ENCODE peak calls at places on chromosomes 4 and X, in nine cellular contexts. L, Y, S, T, E, I, G, M and R are unnamed samples.

GRCh38 chrX:135302269-135302873 is 6.9 kb upstream of the ETDC start:
- DNase-seq in L (no peak), M (no peak), Y (no peak), G (no peak), S (no peak), I (no peak), T (no peak), E (no peak), R (no peak)

GRCh38 chr4:156390599-156391296 is 437.1 kb upstream of the CTSO start:
- DNase-seq in M (peak), Y (no peak), I (no peak), G (no peak), T (no peak), S (no peak), E (no peak), L (no peak), R (peak)

GRCh38 chr4:111136438-111136837 is 513.6 kb upstream of the PITX2 start:
- DNase-seq in Y (no peak), G (no peak), M (no peak), T (peak), S (no peak), L (no peak), E (no peak), I (no peak), R (no peak)

GRCh38 chr4:6945052-6945409 is 35.4 kb downstream of the TBC1D14 start:
- DNase-seq in L (no peak), E (no peak), S (no peak), I (no peak), T (no peak), M (no peak), G (no peak), Y (no peak), R (no peak)

GRCh38 chrX:10882484-10882883 is 228.6 kb upstream of the HCCS start:
- DNase-seq in G (no peak), S (no peak), L (no peak), M (no peak), I (no peak), Y (no peak), T (no peak), E (no peak), R (no peak)

GRCh38 chr4:26719954-26720552 is 136.2 kb downstream of the TBC1D19 start:
- DNase-seq in S (no peak), M (no peak), G (no peak), Y (no peak), I (no peak), E (no peak), T (peak), L (no peak), R (peak)

GRCh38 chr4:13530823-13531608 is 13.3 kb downstream of the NKX3-2 start:
- DNase-seq in T (no peak), Y (no peak), I (no peak), E (no peak), L (no peak), G (no peak), S (no peak), M (no peak), R (no peak)

GRCh38 chrX:36867143-36867542 is 141.0 kb upstream of the FAM47C start:
- DNase-seq in S (no peak), Y (no peak), T (peak), E (no peak), I (no peak), M (no peak), L (no peak), G (no peak), R (peak)

GRCh38 chr4:680931-681645 is 6.7 kb downstream of the MYL5 start:
- DNase-seq in M (peak), E (no peak), G (no peak), S (peak), T (no peak), I (peak), L (no peak), Y (peak), R (peak)

GRCh38 chr4:85555210-85555609 is 80.3 kb downstream of the ARHGAP24 start:
- DNase-seq in G (no peak), E (no peak), T (no peak), Y (no peak), I (no peak), M (no peak), S (no peak), L (no peak), R (peak)

GRCh38 chr4:8181844-8182243 is 17.2 kb upstream of the SH3TC1 start:
- DNase-seq in T (no peak), I (no peak), G (no peak), S (peak), M (no peak), Y (peak), E (no peak), L (no peak), R (no peak)

GRCh38 chr4:38141808-38142500 is 181.8 kb downstream of the PTTG2 start:
- DNase-seq in I (no peak), L (no peak), E (no peak), G (no peak), S (no peak), M (no peak), Y (no peak), T (no peak), R (peak)

GRCh38 chr4:100789991-100790390 is 272.2 kb upstream of the EMCN start:
- DNase-seq in E (no peak), M (no peak), I (no peak), S (no peak), L (no peak), T (no peak), G (no peak), Y (no peak), R (no peak)

GRCh38 chr4:104868533-104868932 is 278.1 kb upstream of the TET2 start:
- DNase-seq in Y (no peak), S (no peak), G (no peak), M (no peak), E (no peak), L (no peak), I (no peak), T (no peak), R (no peak)

GRCh38 chrX:69289046-69289838 is 124.0 kb upstream of the PJA1 start:
- DNase-seq in E (no peak), L (no peak), I (no peak), S (no peak), G (no peak), M (no peak), Y (no peak), T (no peak), R (no peak)

GRCh38 chr4:1241936-1242505 is 6.9 kb downstream of the CTBP1 start:
- DNase-seq in Y (peak), E (no peak), M (peak), S (peak), G (no peak), L (no peak), I (no peak), T (no peak), R (no peak)

GRCh38 chr4:85445058-85445639 is 29.8 kb upstream of the ARHGAP24 start:
- DNase-seq in G (no peak), Y (no peak), S (no peak), E (no peak), I (no peak), T (no peak), L (no peak), M (no peak), R (no peak)

GRCh38 chr4:83281326-83281725 is 3.3 kb downstream of the COQ2 start:
- DNase-seq in M (no peak), L (no peak), S (no peak), T (no peak), G (no peak), I (no peak), E (no peak), Y (no peak), R (no peak)

GRCh38 chr4:41155194-41155830 is 59.0 kb downstream of the APBB2 start:
- DNase-seq in L (no peak), T (peak), S (no peak), G (no peak), E (peak), Y (no peak), M (no peak), I (no peak), R (peak)

GRCh38 chr4:124343711-124344110 is 368.8 kb downstream of the ANKRD50 start:
- DNase-seq in I (no peak), G (no peak), Y (no peak), M (no peak), T (no peak), L (no peak), E (no peak), S (no peak), R (no peak)

GRCh38 chr4:174037049-174037448 is 246.4 kb downstream of the FBXO8 start:
- DNase-seq in S (no peak), T (no peak), L (no peak), G (no peak), Y (no peak), E (no peak), I (no peak), M (no peak), R (no peak)

GRCh38 chrX:44344194-44344593 is 722 bp upstream of the EFHC2 start:
- DNase-seq in M (peak), T (no peak), L (peak), I (no peak), E (no peak), S (no peak), Y (peak), G (peak), R (no peak)

GRCh38 chrX:19535481-19535880 is 20.2 kb upstream of the MAP3K15 start:
- DNase-seq in S (no peak), Y (no peak), M (no peak), I (no peak), L (no peak), G (no peak), E (no peak), T (peak), R (peak)

GRCh38 chrX:47831788-47832187 is 4.9 kb upstream of the ZNF81 start:
- DNase-seq in L (no peak), M (no peak), G (peak), E (no peak), T (peak), S (peak), Y (no peak), I (peak), R (peak)

GRCh38 chr4:147398556-147398955 is 82.3 kb upstream of the EDNRA start:
- DNase-seq in Y (no peak), L (no peak), I (no peak), G (no peak), E (no peak), M (no peak), S (no peak), T (no peak), R (peak)

GRCh38 chr4:31518796-31519250 is 798.7 kb downstream of the PCDH7 start:
- DNase-seq in S (no peak), Y (no peak), G (no peak), E (peak), M (no peak), T (peak), L (no peak), I (no peak), R (peak)

GRCh38 chrX:129781134-129782014 is 1.6 kb downstream of the SASH3 start:
- DNase-seq in G (peak), L (no peak), E (no peak), I (no peak), M (no peak), S (no peak), Y (peak), T (no peak), R (no peak)

GRCh38 chr4:16532240-16532990 is 306.1 kb upstream of the TAPT1 start:
- DNase-seq in Y (no peak), L (no peak), T (peak), I (no peak), M (peak), E (no peak), G (no peak), S (no peak), R (peak)

GRCh38 chr4:134216436-134216835 is 14.8 kb upstream of the PABPC4L start:
- DNase-seq in E (peak), Y (no peak), S (no peak), M (no peak), L (no peak), T (no peak), G (no peak), I (no peak), R (peak)

GRCh38 chrX:152899111-152899873 is 1.4 kb downstream of the ZNF185 start:
- DNase-seq in L (no peak), I (no peak), G (no peak), S (no peak), T (no peak), Y (no peak), M (no peak), E (no peak), R (no peak)